ENCODE peak calls at places on chromosomes 5 and 9, in five cellular contexts. U is SJSA1; X is ovary; H is activated CD4-positive, alpha-beta T cell treated with anti-CD3 and anti-CD28 coated beads, Interleukin-2, amount 50 U/mL, for 48 hours; I is dorsolateral prefrontal cortex. B is an unnamed sample.

GRCh38 chr5:52560366-52560765 is 227.3 kb upstream of the ITGA1 start:
- DNase-seq in X (no peak), H (no peak), U (no peak), I (no peak), B (no peak)

GRCh38 chr9:137784046-137784445 is 93.5 kb upstream of the CACNA1B start:
- DNase-seq in X (peak; percentile 14), I (no peak), H (no peak), U (no peak), B (no peak)

GRCh38 chr9:124477211-124478013 is 27.2 kb downstream of the ADGRD2 start:
- DNase-seq in X (no peak), I (no peak), U (no peak), H (no peak), B (no peak)

GRCh38 chr5:149757186-149757950 is 27.3 kb downstream of the PPARGC1B start:
- DNase-seq in I (no peak), U (no peak), H (no peak), X (no peak), B (no peak)

GRCh38 chr5:61630908-61631307 is 298.9 kb downstream of the ZSWIM6 start:
- DNase-seq in X (no peak), I (no peak), U (no peak), H (no peak), B (no peak)

GRCh38 chr5:56622146-56622545 is 193.2 kb upstream of the MAP3K1 start:
- DNase-seq in I (no peak), X (no peak), U (no peak), H (no peak), B (no peak)

GRCh38 chr9:72695365-72695764 is 174.0 kb downstream of the TMC1 start:
- DNase-seq in I (no peak), U (no peak), H (no peak), X (no peak), B (no peak)

GRCh38 chr5:172149073-172149472 is 39.0 kb downstream of the STK10 start:
- DNase-seq in H (no peak), X (no peak), I (no peak), U (peak; percentile 96), B (no peak)

GRCh38 chr5:757346-757930 is 27.1 kb downstream of the ZDHHC11B start:
- DNase-seq in U (peak; percentile 61), X (no peak), H (no peak), I (no peak), B (no peak)

GRCh38 chr5:136084698-136085097 is 47.9 kb upstream of the SMAD5 start:
- DNase-seq in H (no peak), U (peak; percentile 18), X (peak; percentile 53), I (peak; percentile 47), B (no peak)

GRCh38 chr9:136840877-136841645 is 1.2 kb upstream of the AJM1 start:
- DNase-seq in U (no peak), I (peak; percentile 90), X (no peak), H (no peak), B (peak; percentile 92)

GRCh38 chr9:128275198-128276007 is at the start of gene GOLGA2:
- DNase-seq in U (peak; percentile 55), H (no peak), X (peak; percentile 73), I (no peak), B (no peak)

GRCh38 chr9:6449645-6450044 is 36.6 kb downstream of the UHRF2 start:
- DNase-seq in U (no peak), X (no peak), H (no peak), I (no peak), B (no peak)

GRCh38 chr9:90331826-90332575 is 310.6 kb downstream of the DIRAS2 start:
- DNase-seq in U (no peak), H (no peak), X (no peak), I (no peak), B (no peak)

GRCh38 chr9:121498150-121498486 is 1.5 kb downstream of the GGTA1 start:
- DNase-seq in H (peak; percentile 55), U (no peak), I (peak; percentile 54), X (peak; percentile 23), B (peak; percentile 89)

GRCh38 chr9:98742325-98743280 is 33.9 kb upstream of the GABBR2 start:
- DNase-seq in I (no peak), H (no peak), U (peak; percentile 19), X (no peak), B (no peak)

GRCh38 chr5:55172051-55172899 is 702 bp downstream of the CDC20B start:
- DNase-seq in X (no peak), H (peak; percentile 57), U (peak; percentile 55), I (no peak), B (peak; percentile 62)